ENCODE peak calls at places on chromosomes 12 and 14, in ten cellular contexts. A is WTC11, E is A549, K is HCT116, T is K562, Z is GM12878, O is H1, U is endothelial cell of umbilical vein, V is HepG2, G is SK-N-SH. M is an unnamed sample.

GRCh38 chr14:75283162-75283883 is 4.7 kb downstream of the FOS start:
- DNase-seq in V (peak), O (no peak), A (no peak), G (no peak), E (no peak), K (no peak), Z (no peak), T (peak), U (no peak), M (peak)

GRCh38 chr12:132253698-132254480 is 75.5 kb downstream of the GALNT9 start:
- DNase-seq in T (no peak), Z (no peak), E (no peak), A (no peak), U (no peak), K (no peak), V (no peak), O (no peak), G (no peak), M (no peak)

GRCh38 chr12:75585309-75585708 is 73.9 kb upstream of the KRR1 start:
- DNase-seq in U (peak), E (peak), A (no peak), T (no peak), K (peak), Z (no peak), V (no peak), G (no peak), O (no peak), M (no peak)

GRCh38 chr14:105142651-105143450 is 25.7 kb downstream of the JAG2 start:
- DNase-seq in E (no peak), U (no peak), G (peak), V (no peak), Z (no peak), T (no peak), K (no peak), A (peak), O (no peak), M (no peak)

GRCh38 chr12:24562761-24563392 is 386.0 kb downstream of the BCAT1 start:
- DNase-seq in O (no peak), Z (no peak), K (no peak), A (peak), V (no peak), T (no peak), E (peak), G (peak), U (peak), M (no peak)

GRCh38 chr12:111598637-111599458 is at the start of gene ATXN2:
- DNase-seq in Z (no peak), V (no peak), U (peak), K (no peak), O (no peak), G (peak), E (peak), A (peak), T (peak), M (no peak)

GRCh38 chr14:99134333-99135046 is 137.5 kb downstream of the BCL11B start:
- DNase-seq in E (no peak), K (no peak), U (no peak), A (no peak), T (no peak), G (peak), V (no peak), O (no peak), Z (no peak), M (no peak)

GRCh38 chr12:98464155-98464554 is 51.2 kb upstream of the TMPO start:
- DNase-seq in A (no peak), T (no peak), G (no peak), K (no peak), E (no peak), O (no peak), U (peak), V (no peak), Z (no peak), M (peak)

GRCh38 chr12:1496162-1496925 is 98.0 kb downstream of the FBXL14 start:
- DNase-seq in A (no peak), O (no peak), G (no peak), U (no peak), E (no peak), Z (no peak), T (no peak), V (no peak), K (no peak), M (no peak)

GRCh38 chr12:12975322-12976077 is 23.5 kb upstream of the GPRC5D start:
- DNase-seq in K (peak), Z (no peak), O (no peak), G (peak), T (peak), E (peak), A (peak), U (peak), V (peak), M (peak)

GRCh38 chr12:60101715-60102114 is 505.9 kb downstream of the SLC16A7 start:
- DNase-seq in K (no peak), T (no peak), Z (no peak), E (no peak), U (no peak), V (no peak), A (no peak), G (no peak), O (no peak), M (no peak)

GRCh38 chr14:80978403-80978802 is 23.0 kb downstream of the TSHR start:
- DNase-seq in K (no peak), A (no peak), U (no peak), T (no peak), Z (no peak), O (no peak), V (no peak), G (peak), E (no peak), M (no peak)

GRCh38 chr14:80977103-80977728 is 21.8 kb downstream of the TSHR start:
- DNase-seq in A (no peak), K (no peak), G (no peak), E (no peak), Z (no peak), T (no peak), U (no peak), O (no peak), V (no peak), M (no peak)

GRCh38 chr14:80979951-80980350 is 24.5 kb downstream of the TSHR start:
- DNase-seq in V (no peak), O (no peak), A (no peak), Z (no peak), K (no peak), T (no peak), G (no peak), E (no peak), U (no peak), M (no peak)

GRCh38 chr14:80973918-80974317 is 18.5 kb downstream of the TSHR start:
- DNase-seq in A (no peak), U (no peak), E (no peak), Z (no peak), T (no peak), K (no peak), G (no peak), O (no peak), V (no peak), M (no peak)

GRCh38 chr14:80974338-80975078 is 19.1 kb downstream of the TSHR start:
- DNase-seq in K (no peak), V (no peak), U (no peak), A (no peak), G (no peak), O (no peak), E (no peak), Z (no peak), T (no peak), M (no peak)
- TF ChIP-seq MAX in K (no peak), V (no peak), U (no peak), A (no peak), G (no peak), O (no peak), E (no peak), Z (no peak), T (no peak), M (no peak)

GRCh38 chr14:52552063-52552988 is at the start of the genes GPR137C and TXNDC16:
- DNase-seq in U (peak), T (peak), E (peak), Z (peak), G (peak), K (peak), O (peak), A (peak), V (peak), M (peak)

GRCh38 chr14:52551205-52551604 is 1.1 kb downstream of the TXNDC16 start:
- DNase-seq in Z (no peak), T (no peak), V (no peak), O (no peak), K (no peak), U (no peak), G (no peak), E (no peak), A (no peak), M (no peak)

GRCh38 chr14:52550661-52551060 is 1.6 kb downstream of the TXNDC16 start:
- DNase-seq in O (no peak), Z (no peak), A (no peak), T (no peak), V (no peak), E (no peak), G (no peak), U (no peak), K (no peak), M (no peak)

GRCh38 chr14:52553002-52553670 is 500 bp downstream of the GPR137C start:
- DNase-seq in A (peak), G (no peak), T (peak), Z (no peak), O (no peak), K (no peak), U (peak), V (no peak), E (no peak), M (peak)

DNA sequence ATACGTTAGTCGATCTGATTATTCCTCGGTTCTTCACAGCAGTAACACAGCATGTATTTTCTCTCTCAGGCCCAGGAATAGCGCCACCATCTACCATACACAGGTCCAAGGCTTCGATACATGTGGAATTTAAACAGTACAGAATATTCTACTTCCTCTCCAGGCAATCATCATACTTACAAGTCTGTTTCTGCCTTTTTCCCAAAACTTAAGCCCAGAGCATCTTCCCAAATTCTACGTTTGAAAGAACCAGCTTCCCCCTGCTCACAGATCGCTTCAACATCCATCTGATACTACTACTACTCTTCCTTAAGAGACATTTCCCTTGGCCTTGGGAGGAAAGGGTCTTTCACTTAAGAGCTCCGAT is 626 bp downstream of the TXNDC16 start:
- DNase-seq in K (no peak), E (no peak), T (peak), V (peak), G (peak), O (no peak), U (peak), Z (no peak), A (no peak), M (peak)
- TF ChIP-seq MAX in K (no peak), E (no peak), T (no peak), V (no peak), G (peak), O (no peak), U (no peak), Z (no peak), A (no peak), M (no peak)

GRCh38 chr14:100574642-100575031 is 12.6 kb downstream of the BEGAIN start:
- DNase-seq in Z (no peak), G (no peak), V (no peak), E (no peak), K (no peak), O (no peak), T (no peak), A (no peak), U (no peak), M (no peak)

GRCh38 chr14:100573757-100574641 is 13.2 kb downstream of the BEGAIN start:
- DNase-seq in A (no peak), U (no peak), Z (no peak), K (no peak), V (no peak), G (peak), E (no peak), O (no peak), T (no peak), M (no peak)

GRCh38 chr14:100576091-100577085 is 10.8 kb downstream of the BEGAIN start:
- DNase-seq in A (peak), E (no peak), O (no peak), T (no peak), U (no peak), K (no peak), Z (no peak), V (no peak), G (no peak), M (no peak)

GRCh38 chr14:100577321-100577985 is 9.8 kb downstream of the BEGAIN start:
- DNase-seq in O (no peak), Z (no peak), T (no peak), U (no peak), E (no peak), K (no peak), A (peak), V (no peak), G (peak), M (no peak)

GRCh38 chr14:100575266-100575995 is 11.8 kb downstream of the BEGAIN start:
- DNase-seq in O (no peak), G (no peak), V (no peak), E (no peak), T (no peak), Z (no peak), U (no peak), K (no peak), A (no peak), M (no peak)
- TF ChIP-seq MAX in O (no peak), G (no peak), V (no peak), E (no peak), T (no peak), Z (no peak), U (no peak), K (no peak), A (no peak), M (no peak)

GRCh38 chr12:122422769-122423257 is 344 bp upstream of the CLIP1 start:
- DNase-seq in E (peak), U (peak), K (no peak), Z (no peak), A (peak), O (no peak), T (peak), G (no peak), V (peak), M (peak)

GRCh38 chr12:122421815-122422737 is at the start of gene CLIP1:
- DNase-seq in A (peak), E (peak), V (peak), T (peak), U (peak), O (no peak), Z (no peak), K (no peak), G (peak), M (peak)

GRCh38 chr12:122420471-122421262 is 1.8 kb downstream of the CLIP1 start:
- DNase-seq in U (no peak), E (no peak), O (no peak), G (no peak), T (no peak), K (no peak), A (no peak), Z (no peak), V (no peak), M (no peak)

GRCh38 chr12:122423258-122424165 is 1.0 kb upstream of the CLIP1 start:
- DNase-seq in G (peak), V (peak), K (peak), E (no peak), T (peak), O (no peak), Z (no peak), U (peak), A (peak), M (peak)

GRCh38 chr12:122421263-122421814 is 1.1 kb downstream of the CLIP1 start:
- DNase-seq in O (no peak), Z (no peak), E (peak), K (no peak), A (no peak), G (peak), V (peak), T (peak), U (no peak), M (peak)
- TF ChIP-seq MAX in O (no peak), Z (no peak), E (no peak), K (no peak), A (no peak), G (no peak), V (no peak), T (no peak), U (no peak), M (no peak)

GRCh38 chr14:34583525-34583924 is 44.0 kb upstream of the EAPP start:
- DNase-seq in Z (no peak), U (no peak), V (no peak), E (no peak), T (no peak), K (no peak), A (no peak), O (no peak), G (no peak), M (no peak)

GRCh38 chr14:34580381-34580780 is 40.9 kb upstream of the EAPP start:
- DNase-seq in Z (no peak), U (no peak), V (no peak), T (no peak), A (no peak), K (no peak), G (no peak), O (no peak), E (no peak), M (no peak)

GRCh38 chr14:34582117-34582680 is 42.7 kb upstream of the EAPP start:
- DNase-seq in K (no peak), U (no peak), T (no peak), G (no peak), Z (no peak), O (no peak), V (no peak), E (no peak), A (no peak), M (no peak)
- TF ChIP-seq MAX in K (no peak), U (no peak), T (no peak), G (no peak), Z (no peak), O (no peak), V (no peak), E (no peak), A (no peak), M (no peak)

GRCh38 chr12:10151621-10152020 is 20.3 kb downstream of the OLR1 start:
- DNase-seq in U (no peak), A (no peak), Z (no peak), O (no peak), G (no peak), T (no peak), V (no peak), K (no peak), E (no peak), M (no peak)

GRCh38 chr12:10154145-10154496 is 17.8 kb downstream of the OLR1 start:
- DNase-seq in U (no peak), V (no peak), K (no peak), E (no peak), G (peak), O (no peak), T (no peak), A (no peak), Z (no peak), M (no peak)

GRCh38 chr12:10159280-10159679 is 12.7 kb downstream of the OLR1 start:
- DNase-seq in K (no peak), Z (no peak), A (no peak), U (no peak), V (no peak), G (no peak), O (no peak), T (no peak), E (no peak), M (peak)

GRCh38 chr12:10147714-10148403 is 17.9 kb upstream of the CLEC7A start:
- DNase-seq in U (no peak), G (no peak), E (no peak), T (no peak), O (no peak), A (no peak), V (no peak), K (no peak), Z (no peak), M (no peak)

GRCh38 chr12:10153271-10154144 is 18.4 kb downstream of the OLR1 start:
- DNase-seq in G (peak), Z (no peak), E (peak), O (peak), A (peak), V (peak), U (peak), T (peak), K (peak), M (peak)
- TF ChIP-seq MAX in G (no peak), Z (no peak), E (peak), O (no peak), A (peak), V (no peak), U (no peak), T (no peak), K (no peak), M (no peak)

DNA sequence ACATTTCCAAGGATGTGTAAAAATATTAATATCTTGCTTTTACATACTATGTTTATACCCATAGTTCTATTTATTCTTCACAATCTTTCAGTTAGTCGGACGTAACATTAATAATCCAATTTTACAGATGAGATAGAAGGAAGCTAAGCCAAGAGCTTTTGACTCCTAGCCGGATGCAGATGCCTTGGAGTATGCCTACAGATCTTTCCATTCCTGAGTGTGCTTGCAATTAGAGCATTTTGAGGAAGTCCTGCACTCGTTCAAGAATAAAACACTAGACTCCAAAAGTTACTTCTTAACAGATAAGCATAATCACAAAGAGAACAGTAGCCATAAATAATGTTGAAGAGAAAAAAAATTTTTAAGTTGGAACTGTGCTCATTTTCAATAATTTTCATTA is 337.6 kb upstream of the CLEC14A start:
- DNase-seq in A (no peak), G (no peak), K (no peak), V (no peak), U (no peak), T (no peak), E (no peak), Z (no peak), O (no peak), M (no peak)
- TF ChIP-seq MAX in A (no peak), G (no peak), K (no peak), V (no peak), U (no peak), T (no peak), E (no peak), Z (no peak), O (no peak), M (no peak)

GRCh38 chr14:90844321-90844720 is 28.1 kb upstream of the TTC7B start:
- DNase-seq in U (no peak), G (no peak), K (no peak), Z (no peak), A (no peak), T (no peak), E (no peak), V (no peak), O (no peak), M (no peak)

GRCh38 chr14:90848944-90849731 is 32.9 kb upstream of the TTC7B start:
- DNase-seq in K (no peak), T (peak), G (no peak), U (no peak), E (no peak), V (peak), A (no peak), O (no peak), Z (no peak), M (no peak)

GRCh38 chr14:90842726-90843125 is 26.5 kb upstream of the TTC7B start:
- DNase-seq in K (no peak), U (no peak), T (no peak), V (no peak), Z (no peak), O (no peak), E (no peak), G (no peak), A (no peak), M (peak)

GRCh38 chr14:90849787-90850444 is 33.7 kb upstream of the TTC7B start:
- DNase-seq in G (no peak), U (no peak), A (no peak), K (no peak), T (no peak), E (no peak), O (no peak), V (no peak), Z (no peak), M (no peak)

DNA sequence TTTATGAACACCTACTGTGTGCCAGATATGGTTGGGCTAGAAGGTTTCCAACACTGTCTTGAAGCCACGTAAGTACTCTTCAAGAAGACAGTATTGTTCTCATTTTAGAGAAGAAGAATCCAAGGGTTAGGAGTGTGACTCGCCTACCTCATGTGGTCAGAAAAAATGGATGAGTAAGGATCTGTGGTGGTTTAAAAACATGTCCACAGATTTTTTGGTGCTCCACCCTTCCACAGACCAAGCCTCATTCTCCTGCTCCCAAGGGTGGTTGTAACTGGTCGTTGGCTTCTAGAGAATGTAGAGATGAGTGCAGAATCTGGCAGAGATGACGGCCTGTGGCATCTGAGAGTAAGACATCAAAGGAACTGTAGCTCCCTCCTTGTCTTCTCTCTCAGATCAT is 30.3 kb upstream of the TTC7B start:
- DNase-seq in Z (no peak), U (no peak), V (no peak), G (no peak), K (no peak), A (no peak), E (no peak), O (no peak), T (no peak), M (peak)
- TF ChIP-seq MAX in Z (no peak), U (no peak), V (no peak), G (no peak), K (no peak), A (no peak), E (no peak), O (no peak), T (no peak), M (no peak)

M was measured in NB4.